ENCODE peak calls at places on chromosomes 4 and X, in seven cellular contexts. H is foreskin fibroblast, O is right atrium auricular region, S is astrocyte, J is brain microvascular endothelial cell, Q is uterus, I is fibroblast of the aortic adventitia. G is an unnamed sample.

GRCh38 chr4:45294464-45294863 is 568.1 kb upstream of the GNPDA2 start:
- DNase-seq in H (no peak), O (no peak), S (no peak), J (no peak), Q (no peak), I (no peak), G (no peak)

GRCh38 chr4:80387390-80388283 is 52.1 kb downstream of the CFAP299 start:
- DNase-seq in H (no peak), O (no peak), S (no peak), J (no peak), Q (no peak), I (no peak), G (no peak)

GRCh38 chr4:108483650-108484049 is 136.7 kb upstream of the RPL34 start:
- DNase-seq in H (no peak), O (no peak), S (no peak), J (no peak), Q (no peak), I (no peak), G (no peak)

GRCh38 chr4:152352645-152353116 is 183.2 kb downstream of the FBXW7 start:
- DNase-seq in H (peak), O (peak), S (peak), J (peak), Q (peak), I (peak), G (peak)

GRCh38 chr4:89661490-89661889 is 175.5 kb downstream of the SNCA start:
- DNase-seq in H (peak), O (no peak), S (peak), J (peak), Q (no peak), I (peak), G (peak)

GRCh38 chr4:14771091-14771490 is 231.2 kb upstream of the CPEB2 start:
- DNase-seq in H (peak), O (no peak), S (no peak), J (no peak), Q (no peak), I (no peak), G (no peak)

GRCh38 chr4:145014365-145014764 is 83.6 kb downstream of the ANAPC10 start:
- DNase-seq in H (no peak), O (no peak), S (no peak), J (no peak), Q (no peak), I (no peak), G (no peak)

GRCh38 chr4:4720671-4721070 is 138.8 kb upstream of the MSX1 start:
- DNase-seq in H (no peak), O (no peak), S (no peak), J (no peak), Q (no peak), I (no peak), G (no peak)

GRCh38 chrX:18725316-18725943 is 18.0 kb downstream of the PPEF1 start:
- DNase-seq in H (no peak), O (no peak), S (no peak), J (no peak), Q (no peak), I (no peak), G (no peak)

GRCh38 chr4:70613182-70613892 is 15.2 kb upstream of the ENAM start:
- DNase-seq in H (no peak), O (no peak), S (no peak), J (no peak), Q (no peak), I (no peak), G (no peak)

GRCh38 chr4:4779486-4779885 is 80.0 kb upstream of the MSX1 start:
- DNase-seq in H (no peak), O (no peak), S (no peak), J (no peak), Q (no peak), I (no peak), G (no peak)

GRCh38 chrX:2577844-2578444 is 77.2 kb upstream of the DHRSX start:
- DNase-seq in H (peak), O (no peak), S (no peak), J (peak), Q (no peak), I (no peak), G (no peak)

GRCh38 chr4:22515145-22515887 is 550 bp downstream of the ADGRA3 start:
- DNase-seq in H (peak), O (peak), S (peak), J (peak), Q (peak), I (peak), G (peak)

GRCh38 chr4:7434766-7435150 is at the start of gene PSAPL1:
- DNase-seq in H (peak), O (no peak), S (peak), J (peak), Q (no peak), I (peak), G (peak)

GRCh38 chrX:55783723-55784122 is 66.2 kb downstream of the RRAGB start:
- DNase-seq in H (no peak), O (no peak), S (peak), J (no peak), Q (no peak), I (no peak), G (no peak)

GRCh38 chr4:106266201-106266600 is 49.8 kb downstream of the TBCK start:
- DNase-seq in H (peak), O (no peak), S (peak), J (peak), Q (no peak), I (peak), G (peak)

GRCh38 chr4:82367438-82368097 is 6.2 kb downstream of the HNRNPD start:
- DNase-seq in H (no peak), O (no peak), S (peak), J (no peak), Q (no peak), I (no peak), G (no peak)

GRCh38 chr4:109699553-109700225 is 3.6 kb downstream of the CASP6 start:
- DNase-seq in H (peak), O (no peak), S (no peak), J (no peak), Q (no peak), I (no peak), G (no peak)

GRCh38 chr4:170090667-170091052 is 904 bp upstream of the AADAT start:
- DNase-seq in H (peak), O (no peak), S (peak), J (no peak), Q (no peak), I (no peak), G (peak)

GRCh38 chrX:38800981-38801845 is at the start of gene MID1IP1:
- DNase-seq in H (peak), O (peak), S (peak), J (peak), Q (peak), I (peak), G (peak)
- H3K4me3 ChIP-seq in H (peak), O (peak), S (peak), J (peak), Q (peak), I (peak), G (peak)

GRCh38 chr4:130703211-130703920 is 1607.4 kb downstream of the C4orf33 start:
- DNase-seq in H (no peak), O (no peak), S (no peak), J (no peak), Q (no peak), I (no peak), G (no peak)

GRCh38 chr4:130705023-130705422 is 1609.1 kb downstream of the C4orf33 start:
- DNase-seq in H (no peak), O (no peak), S (no peak), J (no peak), Q (no peak), I (no peak), G (no peak)
- TF ChIP-seq CTCF in H (no peak), O (no peak), S (no peak), J (no peak), Q (no peak), I (no peak), G (no peak)

GRCh38 chrX:87679849-87680248 is 162.2 kb downstream of the KLHL4 start:
- DNase-seq in H (no peak), O (no peak), S (no peak), J (no peak), Q (no peak), I (no peak), G (no peak)
- H3K4me3 ChIP-seq in H (no peak), O (no peak), S (no peak), J (no peak), Q (no peak), I (no peak), G (no peak)

DNA sequence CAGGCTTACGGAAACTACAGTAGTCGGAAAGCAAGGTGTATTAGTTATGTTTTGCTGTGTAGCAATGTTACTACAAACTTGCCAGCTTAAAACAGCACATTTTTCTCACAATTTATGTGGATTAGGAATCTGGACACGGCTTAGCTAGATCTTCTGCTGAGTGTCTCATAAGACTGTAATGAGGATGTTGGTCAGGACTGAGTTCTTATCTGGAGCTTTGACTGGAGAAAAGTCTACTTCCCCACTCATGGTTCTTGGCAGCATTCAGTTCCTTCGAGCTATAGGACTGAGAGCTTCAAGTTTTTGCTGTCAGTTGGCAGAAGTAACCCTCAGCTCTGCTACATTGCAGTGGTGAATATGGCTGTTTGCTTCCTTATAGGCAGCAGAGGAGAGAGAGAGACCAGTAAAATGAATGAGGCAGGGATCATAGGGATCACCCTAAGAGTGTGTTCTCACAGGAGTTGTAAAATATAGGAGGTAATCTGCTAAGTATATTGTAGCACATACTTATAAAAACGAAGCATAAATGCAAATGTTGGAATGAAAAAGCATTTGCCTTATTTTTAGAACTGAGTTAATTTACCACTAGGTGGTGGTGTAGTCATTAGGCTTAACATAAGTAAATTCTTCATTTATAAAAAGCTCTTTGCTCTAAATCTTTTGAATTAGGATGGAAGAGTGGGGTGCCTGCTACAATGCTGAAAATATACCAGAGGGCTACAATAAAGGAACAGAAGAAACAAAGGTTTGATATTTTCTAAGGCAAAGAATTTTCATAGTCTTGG is 38.6 kb downstream of the ALG13 start:
- DNase-seq in H (no peak), O (no peak), S (peak), J (peak), Q (no peak), I (peak), G (peak)
- TF ChIP-seq CTCF in H (no peak), O (peak), S (peak), J (peak), Q (no peak), I (no peak), G (peak)

DNA sequence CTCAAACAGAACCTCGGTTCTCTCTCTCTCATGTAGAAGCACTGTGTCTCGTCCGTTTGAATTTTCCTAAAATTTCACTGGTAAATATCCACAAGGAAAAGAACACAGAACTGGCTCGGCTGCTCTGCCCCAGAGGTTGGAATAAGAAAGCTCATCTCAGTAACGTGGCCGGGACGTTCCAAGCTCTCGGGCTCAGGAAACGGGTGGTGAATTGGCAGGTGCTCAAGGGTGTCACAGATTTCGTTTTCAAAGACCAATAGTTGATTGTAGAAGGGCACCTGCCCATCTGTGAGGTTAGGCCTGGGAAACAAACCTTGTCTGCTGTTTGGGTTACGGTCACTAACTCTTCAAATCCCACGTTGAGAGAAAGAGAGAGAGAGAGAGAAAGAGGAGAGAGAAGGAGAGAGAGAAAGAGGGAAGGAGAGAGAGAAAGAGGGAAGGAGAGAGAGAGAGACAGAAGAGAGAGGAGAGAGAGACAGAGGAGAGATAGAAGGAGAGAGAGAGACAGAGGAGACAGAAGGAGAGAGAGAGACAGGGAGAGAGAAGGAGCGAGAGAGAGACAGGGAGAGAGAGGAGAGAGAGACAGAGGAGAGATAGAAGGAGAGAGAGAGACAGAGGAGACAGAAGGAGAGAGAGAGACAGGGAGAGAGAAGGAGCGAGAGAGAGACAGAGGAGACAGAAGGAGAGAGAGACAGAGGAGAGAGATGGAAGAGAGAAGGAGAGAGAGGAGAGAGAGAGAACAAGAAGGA is 106.6 kb downstream of the CRLF2 start:
- DNase-seq in H (no peak), O (no peak), S (no peak), J (no peak), Q (no peak), I (no peak), G (no peak)
- H3K4me3 ChIP-seq in H (no peak), O (no peak), S (no peak), J (no peak), Q (no peak), I (no peak), G (no peak)

GRCh38 chrX:140034916-140035315 is 69.6 kb upstream of the CXorf66 start:
- DNase-seq in H (no peak), O (no peak), S (no peak), J (no peak), Q (no peak), I (peak), G (no peak)
- TF ChIP-seq CTCF in H (no peak), O (no peak), S (peak), J (no peak), Q (no peak), I (peak), G (peak)